ENCODE peak calls at places on chromosomes 2 and 18, in four cellular contexts. C is A549, Q is HepG2, D is GM12878. U is an unnamed sample.
A peak's percentile ranks its signal among the peaks of the same experiment; 100 is the strongest.

GRCh38 chr18:43031169-43031568 is 84.3 kb downstream of the RIT2 start:
- DNase-seq in C (no peak), Q (no peak), D (no peak), U (no peak)

GRCh38 chr2:44843641-44844040 is 97.9 kb upstream of the SIX3 start:
- DNase-seq in Q (no peak), D (no peak), C (no peak), U (no peak)

GRCh38 chr2:101327863-101328394 is 19.4 kb upstream of the RNF149 start:
- DNase-seq in D (no peak), Q (no peak), C (no peak), U (no peak)

GRCh38 chr2:189783451-189783926 is 650 bp downstream of the ORMDL1 start:
- DNase-seq in D (peak; percentile 20), Q (peak; percentile 44), C (no peak), U (no peak)

GRCh38 chr2:144237845-144238637 is 281.9 kb downstream of the ZEB2 start:
- DNase-seq in C (no peak), D (no peak), Q (peak; percentile 2), U (no peak)

GRCh38 chr2:74010087-74010541 is 25.4 kb downstream of the TET3 start:
- DNase-seq in Q (no peak), D (no peak), C (no peak), U (peak; percentile 65)

GRCh38 chr18:5475252-5475651 is 68.5 kb downstream of the EPB41L3 start:
- DNase-seq in D (no peak), C (no peak), Q (no peak), U (no peak)

GRCh38 chr2:86000938-86001312 is 104.8 kb downstream of the POLR1A start:
- DNase-seq in D (no peak), C (no peak), Q (no peak), U (no peak)

GRCh38 chr2:177906041-177906718 is 166.4 kb downstream of the PDE11A start:
- DNase-seq in D (peak; percentile 21), Q (peak; percentile 53), C (peak; percentile 75), U (peak; percentile 83)

GRCh38 chr2:85355073-85355410 is 473 bp downstream of the ELMOD3 start:
- DNase-seq in C (no peak), D (no peak), Q (no peak), U (peak; percentile 24)

GRCh38 chr2:69781321-69782248 is 39.7 kb downstream of the ANXA4 start:
- DNase-seq in Q (peak; percentile 97), D (no peak), C (peak; percentile 91), U (no peak)

GRCh38 chr18:52903858-52904257 is 563.9 kb downstream of the DCC start:
- DNase-seq in Q (peak; percentile 11), D (no peak), C (peak; percentile 26), U (no peak)

DNA sequence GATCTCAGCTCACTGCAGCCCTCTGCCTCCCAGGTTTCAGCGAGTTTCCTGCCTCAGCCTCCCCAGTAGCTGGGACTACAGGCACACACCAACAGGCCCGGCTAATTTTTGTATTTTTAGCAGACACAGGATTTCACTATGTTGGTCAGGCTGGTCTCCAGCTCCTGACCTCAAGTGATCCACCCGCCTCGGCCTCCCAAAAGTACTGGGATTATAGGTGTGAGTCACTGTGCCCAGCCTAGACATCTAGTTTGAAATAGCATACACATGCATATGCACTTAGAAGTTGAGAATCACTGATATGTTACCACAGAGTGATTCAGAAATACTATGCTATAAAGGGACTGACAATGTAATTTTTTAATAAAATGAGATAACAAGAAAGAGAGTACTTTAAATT is 69.8 kb upstream of the CDKL4 start:
- DNase-seq in Q (no peak), D (no peak), C (no peak), U (no peak)
- TF ChIP-seq ESRRA in Q (no peak), D (no peak), C (no peak), U (no peak)

GRCh38 chr2:233022561-233022960 is 9.5 kb upstream of the NGEF start:
- DNase-seq in C (no peak), D (no peak), Q (no peak), U (no peak)
- TF ChIP-seq BHLHE40 in C (no peak), D (no peak), Q (no peak), U (no peak)

DNA sequence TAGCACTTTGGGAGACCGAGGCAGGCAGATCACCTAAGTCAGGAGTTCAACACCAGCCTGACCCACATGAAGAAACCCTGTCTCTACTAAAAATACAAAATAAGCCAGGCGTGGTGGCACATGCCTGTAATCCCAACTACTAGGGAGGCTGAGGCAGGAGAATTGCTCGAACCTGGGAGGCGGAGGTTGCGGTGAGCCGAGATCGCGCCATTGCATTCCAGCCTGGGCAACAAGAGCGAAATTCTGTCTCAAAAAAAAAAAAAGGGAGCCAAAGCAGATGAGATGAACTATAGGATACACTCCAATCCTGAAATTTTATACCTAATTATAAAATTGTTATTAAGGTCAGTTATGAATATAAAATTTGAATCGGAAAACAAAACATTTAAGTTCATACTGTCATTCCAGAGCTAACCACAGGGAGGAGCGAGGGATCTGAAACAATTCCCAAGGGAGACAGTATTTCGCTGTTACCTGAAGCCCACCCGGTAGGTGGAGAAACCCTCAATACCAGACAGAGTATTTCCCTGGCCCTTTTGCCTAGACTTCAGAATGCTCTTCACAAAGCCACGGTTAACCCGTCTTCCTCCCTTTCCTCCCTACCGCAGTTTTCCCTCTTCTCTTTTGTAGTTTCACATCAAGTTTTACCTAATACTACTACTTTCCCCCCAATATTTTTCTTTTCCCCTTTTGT is 1.4 kb downstream of the PPM1G start:
- DNase-seq in Q (peak; percentile 88), C (peak; percentile 78), D (no peak), U (peak; percentile 48)
- TF ChIP-seq ESRRA in Q (no peak), C (no peak), D (no peak), U (no peak)

GRCh38 chr2:138559648-138560047 is 58.1 kb downstream of the SPOPL start:
- DNase-seq in Q (no peak), D (no peak), C (no peak), U (no peak)
- TF ChIP-seq BHLHE40 in Q (no peak), D (no peak), C (no peak), U (no peak)

GRCh38 chr2:182283512-182283911 is 143.3 kb downstream of the PDE1A start:
- DNase-seq in D (no peak), Q (no peak), C (no peak), U (no peak)

GRCh38 chr2:182280128-182280527 is 146.7 kb downstream of the PDE1A start:
- DNase-seq in C (no peak), D (no peak), Q (no peak), U (no peak)
- TF ChIP-seq ESRRA in C (no peak), D (no peak), Q (no peak), U (no peak)

GRCh38 chr2:160210599-160211138 is 10.6 kb upstream of the ITGB6 start:
- DNase-seq in Q (peak; percentile 60), D (peak; percentile 75), C (peak; percentile 86), U (peak; percentile 70)
- TF ChIP-seq BHLHE40 in Q (no peak), D (peak; percentile 36), C (no peak), U (no peak)

GRCh38 chr2:232621186-232621585 is 12.2 kb upstream of the EFHD1 start:
- DNase-seq in C (no peak), Q (no peak), D (no peak), U (no peak)

GRCh38 chr2:232622563-232622962 is 10.8 kb upstream of the EFHD1 start:
- DNase-seq in D (no peak), Q (no peak), C (no peak), U (no peak)

GRCh38 chr2:232626584-232626983 is 6.8 kb upstream of the EFHD1 start:
- DNase-seq in C (no peak), D (no peak), Q (no peak), U (no peak)

GRCh38 chr2:232623768-232624553 is 9.4 kb upstream of the EFHD1 start:
- DNase-seq in C (no peak), D (no peak), Q (no peak), U (no peak)

GRCh38 chr2:232624554-232624842 is 8.9 kb upstream of the EFHD1 start:
- DNase-seq in C (no peak), Q (no peak), D (no peak), U (no peak)
- TF ChIP-seq ESRRA in C (no peak), Q (no peak), D (no peak), U (no peak)